ENCODE peak calls at places on chromosome X, in five cellular contexts. X, B, G, R and S are unnamed samples.

GRCh38 chrX:3788494-3789233 is 75.2 kb upstream of the PRKX start:
- DNase-seq in R (no peak), G (no peak), B (no peak), X (no peak), S (no peak)

GRCh38 chrX:149512225-149512885 is 7.2 kb upstream of the IDS start:
- DNase-seq in G (peak; percentile 49), B (peak; percentile 60), R (peak; percentile 13), X (peak; percentile 73), S (no peak)

GRCh38 chrX:11380187-11380586 is 87.0 kb downstream of the AMELX start:
- DNase-seq in X (no peak), R (no peak), B (no peak), G (no peak), S (no peak)

GRCh38 chrX:26253526-26253925 is 37.6 kb downstream of the MAGEB5 start:
- DNase-seq in R (no peak), G (no peak), B (no peak), X (no peak), S (no peak)

GRCh38 chrX:150842198-150842553 is 56.3 kb downstream of the CD99L2 start:
- DNase-seq in R (no peak), B (no peak), G (no peak), X (no peak), S (no peak)

GRCh38 chrX:149274516-149275105 is 230.5 kb downstream of the IDS start:
- DNase-seq in G (no peak), R (no peak), B (no peak), X (no peak), S (no peak)

GRCh38 chrX:95760356-95760755 is 924.3 kb upstream of the DIAPH2 start:
- DNase-seq in B (no peak), X (no peak), R (no peak), G (no peak), S (no peak)

GRCh38 chrX:15714529-15714928 is 23.5 kb upstream of the CA5B start:
- DNase-seq in R (no peak), G (no peak), X (no peak), B (no peak), S (no peak)

GRCh38 chrX:109624022-109624421 is 950 bp downstream of the KCNE5 start:
- DNase-seq in X (no peak), G (no peak), B (no peak), R (no peak), S (no peak)

GRCh38 chrX:154458954-154459829 is 1.1 kb downstream of the PLXNA3 start:
- DNase-seq in X (no peak), B (no peak), G (no peak), R (no peak), S (no peak)

GRCh38 chrX:50780144-50780543 is 33.9 kb downstream of the SHROOM4 start:
- DNase-seq in B (no peak), G (no peak), X (no peak), R (no peak), S (no peak)

GRCh38 chrX:12978205-12979010 is 3.5 kb downstream of the TMSB4X start:
- DNase-seq in G (no peak), B (no peak), R (no peak), X (no peak), S (no peak)

GRCh38 chrX:115452256-115452655 is 108.7 kb upstream of the PLS3 start:
- DNase-seq in B (no peak), X (no peak), G (no peak), R (no peak), S (no peak)

GRCh38 chrX:8692886-8693285 is 39.1 kb downstream of the ANOS1 start:
- DNase-seq in R (no peak), X (no peak), B (no peak), G (no peak), S (no peak)

GRCh38 chrX:43940811-43941210 is 32.4 kb downstream of the NDP start:
- DNase-seq in X (no peak), B (no peak), G (no peak), R (no peak), S (peak; percentile 20)

GRCh38 chrX:10507876-10508275 is 112.5 kb downstream of the MID1 start:
- DNase-seq in B (no peak), R (no peak), X (no peak), G (no peak), S (no peak)

GRCh38 chrX:100911731-100912130 is 17.0 kb downstream of the XKRX start:
- DNase-seq in B (no peak), R (no peak), X (no peak), G (no peak), S (no peak)

GRCh38 chrX:37509349-37509748 is 62.1 kb upstream of the LANCL3 start:
- DNase-seq in G (no peak), B (no peak), X (peak; percentile 6), R (no peak), S (no peak)

GRCh38 chrX:123570011-123570590 is 162.8 kb downstream of the THOC2 start:
- DNase-seq in B (no peak), G (no peak), R (no peak), X (no peak), S (no peak)

GRCh38 chrX:71541546-71542022 is 8.7 kb downstream of the OGT start:
- DNase-seq in R (no peak), X (no peak), G (no peak), B (no peak), S (no peak)

GRCh38 chrX:39716802-39717540 is 380.8 kb downstream of the BCOR start:
- DNase-seq in R (no peak), G (no peak), B (no peak), X (no peak), S (no peak)

GRCh38 chrX:17414839-17415238 is 39.8 kb downstream of the NHS start:
- DNase-seq in G (no peak), X (peak; percentile 17), B (peak; percentile 52), R (no peak), S (no peak)

GRCh38 chrX:115311666-115312065 is 22.2 kb downstream of the LUZP4 start:
- DNase-seq in R (no peak), B (peak; percentile 65), X (no peak), G (no peak), S (no peak)

GRCh38 chrX:1472975-1473374 is 20.3 kb upstream of the ASMTL start:
- DNase-seq in B (no peak), X (no peak), R (no peak), G (no peak), S (no peak)

GRCh38 chrX:17425151-17425550 is 50.2 kb downstream of the NHS start:
- DNase-seq in R (no peak), B (no peak), X (no peak), G (no peak), S (no peak)

GRCh38 chrX:131818297-131818936 is 204.7 kb upstream of the STK26 start:
- DNase-seq in R (no peak), G (no peak), B (no peak), X (no peak), S (no peak)

GRCh38 chrX:2498781-2499302 is 1.9 kb downstream of the DHRSX start:
- DNase-seq in X (no peak), R (no peak), B (no peak), G (peak; percentile 65), S (no peak)

GRCh38 chrX:132094169-132094568 is 33.7 kb downstream of the FRMD7 start:
- DNase-seq in R (no peak), B (no peak), X (no peak), G (no peak), S (no peak)

GRCh38 chrX:1401611-1402430 is 9.9 kb upstream of the SLC25A6 start:
- DNase-seq in X (no peak), G (no peak), B (no peak), R (no peak), S (no peak)

GRCh38 chrX:120109378-120109777 is 6.3 kb downstream of the RHOXF1 start:
- DNase-seq in X (no peak), B (no peak), G (no peak), R (no peak), S (no peak)

DNA sequence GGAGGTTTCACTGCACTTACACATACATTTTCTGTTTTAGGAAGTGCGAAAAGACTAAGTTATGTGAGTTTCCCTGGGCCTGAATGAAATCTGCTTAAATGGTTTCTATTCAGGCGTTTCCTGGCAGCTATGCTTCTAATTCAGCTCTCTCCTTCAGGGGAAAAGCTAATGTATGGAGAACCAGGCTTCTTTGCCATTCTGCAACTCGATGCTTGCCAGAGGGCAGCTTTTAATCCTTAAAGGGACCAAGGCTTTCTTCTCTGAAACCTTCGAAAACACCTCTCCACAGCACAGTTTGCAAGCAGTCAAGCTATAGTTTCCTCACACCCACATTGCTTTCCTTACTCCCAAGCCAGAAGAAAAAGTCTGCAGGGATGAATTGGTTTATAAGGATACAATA is 89.5 kb upstream of the ARX start:
- DNase-seq in B (peak; percentile 37), X (no peak), R (no peak), G (no peak), S (no peak)
- TF ChIP-seq SUZ12 in B (no peak), X (no peak), R (no peak), G (no peak), S (no peak)

GRCh38 chrX:64187762-64188150 is 17.8 kb downstream of the AMER1 start:
- DNase-seq in G (no peak), X (no peak), R (no peak), B (no peak), S (no peak)
- TF ChIP-seq SUZ12 in G (no peak), X (no peak), R (no peak), B (no peak), S (no peak)

DNA sequence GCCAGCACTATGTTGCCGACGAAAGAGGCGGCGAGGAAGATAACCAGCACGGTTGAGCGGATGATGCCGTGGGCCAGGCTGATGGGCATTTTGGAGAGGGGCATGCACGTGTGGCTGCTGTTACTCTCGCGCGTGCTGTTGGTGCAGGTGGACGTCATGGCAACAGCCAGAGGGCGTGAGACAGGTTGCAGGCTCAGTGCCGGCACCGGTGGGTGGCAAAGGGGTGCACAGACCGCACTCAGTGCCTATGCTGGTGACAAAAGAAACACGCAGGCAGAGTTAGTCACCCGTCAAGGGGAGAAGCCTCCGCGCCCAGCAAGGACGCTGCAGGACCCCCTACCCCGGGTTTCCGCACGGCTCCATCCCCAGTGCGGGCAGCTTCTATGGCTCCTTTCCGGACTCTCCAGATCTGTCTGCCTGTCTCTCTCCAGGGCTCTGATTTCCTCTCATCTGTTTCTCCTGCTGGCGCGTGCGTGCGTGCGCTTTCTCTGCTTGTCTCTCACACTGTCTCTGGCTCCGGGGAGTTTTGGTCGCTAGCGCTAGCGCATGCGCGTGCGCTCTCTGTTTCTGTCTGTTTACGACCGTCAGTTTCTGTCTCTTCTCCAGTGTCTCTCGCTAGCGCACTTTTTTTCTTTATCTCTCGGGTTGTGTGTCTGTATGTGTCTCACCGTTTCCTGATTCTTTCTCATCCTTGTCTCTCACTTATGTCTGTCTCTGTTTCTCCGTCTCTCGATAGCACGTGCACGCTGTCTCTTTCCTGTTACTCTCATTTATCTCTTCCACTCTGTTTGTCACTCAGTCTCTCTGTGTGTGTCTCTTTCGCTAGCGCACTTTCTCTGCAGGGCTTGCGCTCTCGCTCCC is 2.0 kb downstream of the GPR101 start:
- DNase-seq in X (peak; percentile 68), G (no peak), R (peak; percentile 5), B (peak; percentile 49), S (no peak)
- TF ChIP-seq SUZ12 in X (no peak), G (no peak), R (no peak), B (no peak), S (no peak)

DNA sequence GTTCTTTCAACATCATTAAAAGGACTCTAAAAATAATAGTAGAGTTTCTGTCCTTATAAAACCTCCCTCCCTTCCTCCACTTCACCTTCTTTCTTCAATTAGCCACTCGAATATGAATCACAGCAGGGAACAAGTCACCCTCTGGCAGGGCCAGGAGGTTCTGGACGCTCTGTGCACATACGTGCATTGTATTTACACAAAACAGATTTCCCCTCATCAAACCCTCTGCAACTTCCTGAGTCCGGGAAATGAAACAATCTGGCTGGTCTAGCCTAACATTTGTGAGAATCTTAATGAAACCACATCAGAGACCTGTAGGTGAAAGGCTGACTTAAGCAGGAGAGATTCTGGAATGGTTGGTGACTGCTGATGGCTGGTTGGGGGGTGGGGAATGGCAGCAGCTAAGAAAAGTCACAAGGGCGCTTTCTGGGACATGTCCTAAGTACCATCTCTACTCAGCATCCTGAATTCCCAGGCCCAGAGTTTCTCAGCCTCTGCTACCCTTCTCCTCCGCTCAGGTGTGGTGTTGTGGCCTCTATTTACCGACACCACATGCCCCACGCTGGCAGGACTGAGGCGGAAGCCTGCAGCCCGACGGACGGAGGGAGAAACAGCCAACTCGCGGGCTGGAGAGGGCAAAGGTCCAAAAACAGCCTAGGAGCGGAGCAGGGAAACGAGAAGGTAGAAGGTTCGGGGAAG is 1.0 kb downstream of the ZDHHC9 start:
- DNase-seq in X (no peak), R (no peak), G (peak; percentile 21), B (no peak), S (no peak)
- TF ChIP-seq SUZ12 in X (no peak), R (no peak), G (no peak), B (no peak), S (no peak)